ENCODE peak calls at places on chromosomes 7 and 10, in four cellular contexts. C is kidney epithelial cell, E is heart right ventricle, V is fibroblast of lung. B is an unnamed sample.
A peak's percentile ranks its signal among the peaks of the same experiment; 100 is the strongest.

GRCh38 chr10:48551796-48552591 is 52.9 kb downstream of the ARHGAP22 start:
- DNase-seq in V (peak; percentile 74), C (no peak), E (peak; percentile 31), B (peak; percentile 77)

GRCh38 chr10:123150986-123151738 is 3.0 kb upstream of the BUB3 start:
- DNase-seq in E (no peak), V (peak; percentile 25), C (no peak), B (peak; percentile 47)

GRCh38 chr7:50341709-50342108 is 37.2 kb downstream of the IKZF1 start:
- DNase-seq in V (no peak), E (no peak), C (no peak), B (no peak)

GRCh38 chr10:44389150-44389549 is 4.3 kb upstream of the CXCL12 start:
- DNase-seq in V (no peak), C (no peak), E (peak; percentile 48), B (no peak)

GRCh38 chr7:27868117-27868516 is 128.2 kb downstream of the TAX1BP1 start:
- DNase-seq in E (no peak), C (peak; percentile 14), V (peak; percentile 14), B (no peak)

GRCh38 chr7:157255201-157255606 is 81.6 kb upstream of the DNAJB6 start:
- DNase-seq in E (no peak), V (no peak), C (no peak), B (no peak)

GRCh38 chr10:52453501-52453900 is 139.4 kb downstream of the DKK1 start:
- DNase-seq in V (no peak), C (no peak), E (no peak), B (no peak)

GRCh38 chr10:96257944-96258343 is 13.4 kb downstream of the BLNK start:
- DNase-seq in C (no peak), V (no peak), E (peak; percentile 18), B (no peak)

GRCh38 chr10:6297522-6297921 is 94.8 kb downstream of the PFKFB3 start:
- DNase-seq in E (no peak), C (no peak), V (no peak), B (no peak)

GRCh38 chr7:121020243-121020642 is 31.7 kb downstream of the CPED1 start:
- DNase-seq in C (no peak), E (no peak), V (peak; percentile 78), B (no peak)

GRCh38 chr10:122207596-122207995 is 63.5 kb upstream of the BTBD16 start:
- DNase-seq in C (no peak), E (no peak), V (peak; percentile 68), B (no peak)

GRCh38 chr7:22576941-22577927 is 77.2 kb upstream of the STEAP1B start:
- DNase-seq in V (peak; percentile 99), C (peak; percentile 93), E (no peak), B (no peak)

GRCh38 chr7:41696323-41696916 is 6.5 kb downstream of the INHBA start:
- DNase-seq in C (peak; percentile 57), E (peak; percentile 72), V (peak; percentile 91), B (no peak)

GRCh38 chr7:156999611-157000046 is 10.8 kb downstream of the MNX1 start:
- DNase-seq in C (no peak), E (no peak), V (no peak), B (peak; percentile 69)

GRCh38 chr7:151085691-151086620 is at the start of gene AGAP3:
- DNase-seq in C (no peak), E (peak; percentile 91), V (peak; percentile 76), B (peak; percentile 95)

GRCh38 chr10:99938563-99938962 is 71.2 kb downstream of the DNMBP start:
- DNase-seq in C (no peak), V (peak; percentile 39), E (no peak), B (peak; percentile 76)

GRCh38 chr10:102634696-102635095 is 9.6 kb upstream of the TRIM8 start:
- DNase-seq in E (no peak), V (no peak), C (no peak), B (no peak)

GRCh38 chr7:138663741-138664710 is 37.1 kb downstream of the SVOPL start:
- DNase-seq in C (peak; percentile 18), E (no peak), V (peak; percentile 2), B (peak; percentile 30)

GRCh38 chr10:42911359-42911758 is 128.8 kb downstream of the BMS1 start:
- DNase-seq in V (no peak), C (no peak), E (no peak), B (no peak)

GRCh38 chr7:11552676-11553075 is 279.3 kb downstream of the THSD7A start:
- DNase-seq in C (no peak), E (no peak), V (no peak), B (no peak)

GRCh38 chr10:69223028-69223342 is 2.9 kb downstream of the HKDC1 start:
- DNase-seq in C (no peak), V (no peak), E (no peak), B (no peak)

GRCh38 chr10:69222157-69223027 is 2.3 kb downstream of the HKDC1 start:
- DNase-seq in E (no peak), C (peak; percentile 93), V (peak; percentile 91), B (peak; percentile 81)

GRCh38 chr10:69220041-69220451 is at the start of gene HKDC1:
- DNase-seq in C (peak; percentile 77), V (no peak), E (no peak), B (no peak)

GRCh38 chr10:69218831-69219230 is 1.3 kb upstream of the HKDC1 start:
- DNase-seq in V (no peak), E (no peak), C (no peak), B (no peak)

DNA sequence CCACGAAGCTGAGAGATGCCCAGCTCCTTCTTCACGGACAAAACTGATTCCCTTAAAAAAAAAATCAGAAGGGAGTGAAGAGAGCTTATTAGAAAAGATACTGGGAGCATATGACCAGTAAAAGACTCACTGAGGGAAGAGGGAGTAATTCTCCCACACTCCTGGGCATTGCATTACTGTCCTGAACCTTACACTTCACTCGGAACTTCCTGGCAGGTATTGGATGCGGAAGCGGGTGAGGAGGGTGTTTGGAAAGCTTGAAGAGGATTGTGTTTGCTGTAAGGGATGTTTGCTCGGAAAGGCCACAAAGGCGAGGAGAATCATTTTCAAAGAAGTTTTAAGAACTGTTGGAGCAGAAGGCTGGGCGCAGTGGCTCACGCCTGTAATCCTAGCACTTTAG is 378 bp downstream of the HKDC1 start:
- DNase-seq in E (no peak), C (no peak), V (no peak), B (no peak)
- TF ChIP-seq CTCF in E (no peak), C (no peak), V (no peak), B (no peak)

GRCh38 chr7:54860843-54861242 is 101.8 kb upstream of the SEC61G start:
- DNase-seq in E (no peak), V (no peak), C (no peak), B (no peak)
- TF ChIP-seq CTCF in E (no peak), V (no peak), C (no peak), B (no peak)

DNA sequence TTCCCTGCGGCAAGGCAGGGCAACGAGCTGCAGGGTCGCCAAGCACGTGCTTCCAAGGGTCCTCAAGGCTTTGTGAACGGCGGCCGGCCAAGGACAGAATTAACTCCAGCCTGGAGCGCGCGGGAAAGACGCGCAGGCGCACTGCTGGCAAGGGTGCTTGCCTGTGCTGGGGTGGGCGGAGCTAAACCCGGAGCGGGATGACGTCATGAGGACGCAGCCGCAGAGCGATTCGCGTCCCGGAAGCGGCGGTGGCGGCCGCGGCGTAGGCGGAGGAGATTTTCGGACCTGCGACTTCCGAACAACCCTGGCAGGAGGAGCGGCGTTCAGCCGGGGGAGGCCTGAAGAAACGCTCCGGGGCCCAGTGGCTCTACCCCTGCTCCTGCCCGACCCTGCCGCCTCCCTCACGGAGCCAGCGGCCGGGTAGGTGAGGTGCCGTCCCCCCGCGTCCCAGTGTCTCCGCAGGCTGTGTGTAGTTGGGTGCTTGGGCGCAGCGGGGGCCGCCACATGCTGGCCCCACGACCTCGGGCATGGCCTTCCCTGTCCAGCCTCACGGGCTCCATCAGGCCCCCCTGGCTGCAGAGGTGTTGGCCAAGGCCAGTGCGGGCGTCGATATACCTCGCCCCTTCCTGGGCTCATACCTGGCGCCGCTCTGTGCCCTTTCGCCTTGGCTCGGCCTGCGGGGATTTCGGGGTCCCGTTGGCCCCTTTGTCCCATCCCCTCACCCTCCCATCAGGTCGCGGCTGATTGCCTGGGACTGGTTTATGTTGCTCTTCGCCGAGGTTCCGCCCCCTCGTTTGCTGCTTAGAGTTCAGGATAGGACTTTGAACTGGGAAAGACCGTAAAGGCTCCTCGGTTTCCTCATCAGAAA is at the start of gene ZFYVE27:
- DNase-seq in E (peak; percentile 98), V (peak; percentile 95), C (peak; percentile 76), B (peak; percentile 97)
- TF ChIP-seq CTCF in E (no peak), V (no peak), C (no peak), B (no peak)

GRCh38 chr10:110498087-110498981 is 627 bp downstream of the DUSP5 start:
- DNase-seq in E (peak; percentile 68), C (no peak), V (peak; percentile 67), B (peak; percentile 52)
- TF ChIP-seq CTCF in E (no peak), C (no peak), V (no peak), B (peak; percentile 22)

GRCh38 chr10:7819126-7819470 is 793 bp downstream of the TAF3 start:
- DNase-seq in V (peak; percentile 51), E (no peak), C (no peak), B (peak; percentile 48)
- TF ChIP-seq CTCF in V (peak; percentile 49), E (peak; percentile 11), C (peak; percentile 29), B (peak; percentile 34)

B was measured in GM13977.